ENCODE peak calls at places on chromosomes 3 and 15, in nine cellular contexts. Y is omental fat pad, X is AG04449, E is progenitor cell of endocrine pancreas, N is NCI-H1092 treated with DMSO at 0.1 percent for 48 hours, V is putamen, M is H1, F is C1 segment of cervical spinal cord, J is amygdala. U is an unnamed sample.

GRCh38 chr3:75144396-75144795 is 519.7 kb upstream of the FRG2C start:
- DNase-seq in Y (no peak), X (no peak), E (no peak), N (no peak), V (no peak), M (no peak), F (no peak), J (no peak), U (no peak)

GRCh38 chr15:69751575-69751974 is 299.0 kb downstream of the RPLP1 start:
- DNase-seq in Y (no peak), X (no peak), E (no peak), N (no peak), V (no peak), M (no peak), F (no peak), J (no peak), U (no peak)

GRCh38 chr15:90106522-90107117 is 4.4 kb upstream of the IDH2 start:
- DNase-seq in Y (no peak), X (no peak), E (no peak), N (no peak), V (no peak), M (no peak), F (no peak), J (no peak), U (no peak)

GRCh38 chr3:164460851-164461250 is 617.4 kb downstream of the SI start:
- DNase-seq in Y (no peak), X (no peak), E (no peak), N (no peak), V (no peak), M (no peak), F (no peak), J (no peak), U (no peak)

GRCh38 chr3:4821975-4822374 is 157.3 kb upstream of the BHLHE40 start:
- DNase-seq in Y (no peak), X (no peak), E (no peak), N (no peak), V (no peak), M (peak), F (no peak), J (no peak), U (no peak)

GRCh38 chr3:49662720-49663413 is 11.3 kb upstream of the APEH start:
- DNase-seq in Y (no peak), X (no peak), E (no peak), N (no peak), V (no peak), M (no peak), F (no peak), J (no peak), U (no peak)

GRCh38 chr15:43209059-43209824 is 11.6 kb downstream of the EPB42 start:
- DNase-seq in Y (no peak), X (no peak), E (no peak), N (no peak), V (no peak), M (no peak), F (no peak), J (no peak), U (no peak)

GRCh38 chr3:49388416-49388815 is 23.4 kb downstream of the RHOA start:
- DNase-seq in Y (no peak), X (no peak), E (no peak), N (no peak), V (no peak), M (no peak), F (no peak), J (no peak), U (no peak)

GRCh38 chr15:67836477-67836876 is 3.4 kb downstream of the RNU6-1 start:
- DNase-seq in Y (no peak), X (no peak), E (no peak), N (peak), V (peak), M (peak), F (no peak), J (no peak), U (no peak)

GRCh38 chr15:58748787-58749531 is 548 bp downstream of the ADAM10 start:
- DNase-seq in Y (peak), X (no peak), E (peak), N (peak), V (no peak), M (peak), F (peak), J (peak), U (peak)

GRCh38 chr3:161672478-161672877 is 175.9 kb downstream of the OTOL1 start:
- DNase-seq in Y (no peak), X (no peak), E (no peak), N (no peak), V (no peak), M (no peak), F (no peak), J (no peak), U (no peak)

GRCh38 chr15:73081321-73081958 is 29.2 kb downstream of the NEO1 start:
- DNase-seq in Y (no peak), X (no peak), E (no peak), N (peak), V (peak), M (no peak), F (no peak), J (no peak), U (peak)

GRCh38 chr15:68639926-68640600 is 61.3 kb downstream of the CORO2B start:
- DNase-seq in Y (no peak), X (no peak), E (no peak), N (no peak), V (no peak), M (no peak), F (no peak), J (no peak), U (no peak)

GRCh38 chr3:127707777-127708438 is 35.2 kb downstream of the ABTB1 start:
- DNase-seq in Y (no peak), X (no peak), E (no peak), N (no peak), V (peak), M (no peak), F (no peak), J (no peak), U (no peak)

GRCh38 chr15:43518073-43518761 is 809 bp downstream of the MAP1A start:
- DNase-seq in Y (no peak), X (no peak), E (no peak), N (peak), V (peak), M (peak), F (peak), J (peak), U (peak)

GRCh38 chr15:75673426-75674247 is 25.9 kb downstream of the SNX33 start:
- DNase-seq in Y (peak), X (no peak), E (no peak), N (peak), V (no peak), M (no peak), F (no peak), J (no peak), U (no peak)